ENCODE peak calls at places on chromosomes 4 and X, in five cellular contexts. One of them, this sample, is unnamed.
A peak's percentile ranks its signal among the peaks of the same experiment; 100 is the strongest.

GRCh38 chrX:13212191-13212651 is 107.6 kb downstream of the ATXN3L start:
- DNase-seq in psoas muscle: no peak
- DNase-seq in fibroblast of lung: no peak
- DNase-seq in aorta: no peak
- DNase-seq in hepatocyte: no peak
- DNase-seq in this sample: no peak

GRCh38 chr4:2366252-2367192 is 51.9 kb downstream of the ZFYVE28 start:
- DNase-seq in psoas muscle: no peak
- DNase-seq in fibroblast of lung: no peak
- DNase-seq in aorta: peak; percentile 73
- DNase-seq in hepatocyte: no peak
- DNase-seq in this sample: no peak

GRCh38 chrX:47093248-47093647 is 15.0 kb downstream of the RGN start:
- DNase-seq in psoas muscle: no peak
- DNase-seq in fibroblast of lung: peak; percentile 24
- DNase-seq in aorta: no peak
- DNase-seq in hepatocyte: peak; percentile 50
- DNase-seq in this sample: no peak

GRCh38 chrX:29478336-29479069 is 736.9 kb upstream of the MAGEB2 start:
- DNase-seq in psoas muscle: no peak
- DNase-seq in fibroblast of lung: peak; percentile 13
- DNase-seq in aorta: no peak
- DNase-seq in hepatocyte: peak; percentile 54
- DNase-seq in this sample: no peak

GRCh38 chr4:133137571-133137970 is 11.5 kb upstream of the PCDH10 start:
- DNase-seq in psoas muscle: no peak
- DNase-seq in fibroblast of lung: no peak
- DNase-seq in aorta: no peak
- DNase-seq in hepatocyte: no peak
- DNase-seq in this sample: no peak

GRCh38 chr4:151688003-151688784 is 72.6 kb downstream of the GATB start:
- DNase-seq in psoas muscle: no peak
- DNase-seq in fibroblast of lung: peak; percentile 65
- DNase-seq in aorta: no peak
- DNase-seq in hepatocyte: no peak
- DNase-seq in this sample: no peak

GRCh38 chr4:32462944-32463343 is 1742.8 kb downstream of the PCDH7 start:
- DNase-seq in psoas muscle: no peak
- DNase-seq in fibroblast of lung: peak; percentile 1
- DNase-seq in aorta: no peak
- DNase-seq in hepatocyte: no peak
- DNase-seq in this sample: no peak

GRCh38 chr4:2537011-2537830 is 774 bp downstream of the FAM193A start:
- DNase-seq in psoas muscle: peak; percentile 78
- DNase-seq in fibroblast of lung: peak; percentile 48
- DNase-seq in aorta: peak; percentile 84
- DNase-seq in hepatocyte: peak; percentile 82
- DNase-seq in this sample: no peak

GRCh38 chr4:69822198-69822597 is 37.7 kb downstream of the SULT1E1 start:
- DNase-seq in psoas muscle: no peak
- DNase-seq in fibroblast of lung: no peak
- DNase-seq in aorta: no peak
- DNase-seq in hepatocyte: no peak
- DNase-seq in this sample: no peak

GRCh38 chr4:64465263-64465662 is 56.0 kb upstream of the TECRL start:
- DNase-seq in psoas muscle: no peak
- DNase-seq in fibroblast of lung: no peak
- DNase-seq in aorta: no peak
- DNase-seq in hepatocyte: no peak
- DNase-seq in this sample: no peak

GRCh38 chrX:42678133-42678532 is 99.8 kb downstream of the PPP1R2C start:
- DNase-seq in psoas muscle: no peak
- DNase-seq in fibroblast of lung: peak; percentile 6
- DNase-seq in aorta: no peak
- DNase-seq in hepatocyte: peak; percentile 7
- DNase-seq in this sample: no peak

GRCh38 chr4:20992002-20992401 is 291.7 kb downstream of the PACRGL start:
- DNase-seq in psoas muscle: no peak
- DNase-seq in fibroblast of lung: no peak
- DNase-seq in aorta: no peak
- DNase-seq in hepatocyte: no peak
- DNase-seq in this sample: no peak

GRCh38 chrX:555589-556220 is 74.9 kb upstream of the SHOX start:
- DNase-seq in psoas muscle: no peak
- DNase-seq in fibroblast of lung: no peak
- DNase-seq in aorta: no peak
- DNase-seq in hepatocyte: no peak
- DNase-seq in this sample: no peak

GRCh38 chrX:18010251-18010650 is 149.2 kb upstream of the RAI2 start:
- DNase-seq in psoas muscle: no peak
- DNase-seq in fibroblast of lung: no peak
- DNase-seq in aorta: no peak
- DNase-seq in hepatocyte: peak; percentile 6
- DNase-seq in this sample: no peak

GRCh38 chr4:22238742-22239141 is 277.1 kb downstream of the ADGRA3 start:
- DNase-seq in psoas muscle: no peak
- DNase-seq in fibroblast of lung: no peak
- DNase-seq in aorta: no peak
- DNase-seq in hepatocyte: peak; percentile 46
- DNase-seq in this sample: no peak

GRCh38 chrX:114800719-114801118 is 216.7 kb downstream of the IL13RA2 start:
- DNase-seq in psoas muscle: no peak
- DNase-seq in fibroblast of lung: peak; percentile 15
- DNase-seq in aorta: no peak
- DNase-seq in hepatocyte: no peak
- DNase-seq in this sample: no peak

GRCh38 chr4:143346208-143346607 is 9.5 kb downstream of the GAB1 start:
- DNase-seq in psoas muscle: no peak
- DNase-seq in fibroblast of lung: no peak
- DNase-seq in aorta: no peak
- DNase-seq in hepatocyte: peak; percentile 47
- DNase-seq in this sample: no peak

GRCh38 chr4:71830497-71831178 is 46.8 kb upstream of the GC start:
- DNase-seq in psoas muscle: no peak
- DNase-seq in fibroblast of lung: no peak
- DNase-seq in aorta: no peak
- DNase-seq in hepatocyte: no peak
- DNase-seq in this sample: no peak

GRCh38 chr4:71827811-71828210 is 43.9 kb upstream of the GC start:
- DNase-seq in psoas muscle: no peak
- DNase-seq in fibroblast of lung: no peak
- DNase-seq in aorta: no peak
- DNase-seq in hepatocyte: no peak
- DNase-seq in this sample: no peak

GRCh38 chr4:71832049-71832448 is 48.2 kb upstream of the GC start:
- DNase-seq in psoas muscle: no peak
- DNase-seq in fibroblast of lung: no peak
- DNase-seq in aorta: no peak
- DNase-seq in hepatocyte: no peak
- DNase-seq in this sample: no peak

GRCh38 chr4:71828450-71828849 is 44.6 kb upstream of the GC start:
- DNase-seq in psoas muscle: no peak
- DNase-seq in fibroblast of lung: no peak
- DNase-seq in aorta: no peak
- DNase-seq in hepatocyte: no peak
- DNase-seq in this sample: no peak

DNA sequence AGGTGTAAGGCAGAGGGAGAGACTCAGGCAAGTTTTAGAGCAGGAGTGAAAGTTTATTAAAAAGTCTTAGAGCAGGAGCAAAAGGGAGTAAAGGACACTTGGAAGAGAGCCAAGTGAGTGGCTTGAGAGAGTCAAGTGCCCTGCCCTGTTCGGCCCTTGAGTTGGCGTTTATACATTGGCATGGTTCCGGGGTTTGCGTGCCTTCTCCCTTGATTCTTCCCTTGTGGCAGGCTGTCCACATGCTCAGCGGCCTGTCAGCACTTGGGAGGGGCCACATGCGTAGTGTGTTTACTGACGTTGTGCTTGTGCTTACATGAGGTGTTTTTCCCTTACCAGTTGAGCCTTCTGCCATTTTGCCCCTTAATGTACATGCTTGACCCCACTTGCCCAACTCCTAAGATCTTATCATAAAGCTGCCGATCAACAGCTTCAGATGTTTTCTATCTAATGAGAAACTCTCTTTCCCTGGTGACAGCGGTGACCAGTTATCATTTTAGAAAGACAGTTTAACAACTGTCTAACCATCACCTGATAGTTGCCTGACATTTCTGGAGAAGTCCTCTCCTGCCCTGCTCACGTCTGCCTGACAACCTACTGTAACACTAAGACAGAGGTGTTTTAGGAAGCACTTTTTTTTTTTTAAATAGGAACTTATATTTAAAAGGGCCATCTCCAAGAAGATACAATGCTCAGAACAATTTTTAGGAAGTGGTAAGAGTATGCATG is 49.5 kb upstream of the GC start:
- DNase-seq in psoas muscle: no peak
- DNase-seq in fibroblast of lung: no peak
- DNase-seq in aorta: no peak
- DNase-seq in hepatocyte: no peak
- DNase-seq in this sample: no peak
- H3K27ac ChIP-seq in psoas muscle: no peak overlapping the region
- H3K27ac ChIP-seq in fibroblast of lung: no peak overlapping the region
- H3K27ac ChIP-seq in aorta: no peak overlapping the region
- H3K27ac ChIP-seq in hepatocyte: no peak overlapping the region
- H3K27ac ChIP-seq in this sample: no peak overlapping the region

DNA sequence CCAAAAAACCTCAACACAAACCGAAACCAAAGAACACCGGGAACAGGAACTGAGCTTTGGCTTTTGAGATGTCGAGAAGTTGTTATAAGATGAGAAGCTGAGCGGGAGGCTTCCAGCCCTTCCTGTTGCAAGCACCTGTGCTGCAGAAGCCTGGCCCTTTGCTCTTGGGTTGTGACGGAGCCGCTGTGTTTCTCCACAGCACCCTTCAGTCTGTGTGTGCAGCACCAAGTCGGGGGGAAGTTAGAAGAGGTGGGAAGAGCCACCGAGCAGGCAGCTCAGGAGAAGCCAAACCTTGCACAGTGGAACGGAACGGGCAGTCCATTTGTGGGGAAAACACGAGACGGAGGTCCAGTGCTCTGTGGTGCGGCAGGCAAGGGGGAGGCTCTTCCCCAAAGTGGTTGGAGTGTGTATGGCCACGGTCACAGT is 123.5 kb downstream of the STOX2 start:
- DNase-seq in psoas muscle: no peak
- DNase-seq in fibroblast of lung: no peak
- DNase-seq in aorta: no peak
- DNase-seq in hepatocyte: no peak
- DNase-seq in this sample: no peak
- H3K4me3 ChIP-seq in psoas muscle: peak overlapping the region; percentile 12
- H3K4me3 ChIP-seq in fibroblast of lung: peak overlapping the region; percentile 61
- H3K4me3 ChIP-seq in aorta: no peak overlapping the region
- H3K4me3 ChIP-seq in hepatocyte: no peak overlapping the region
- H3K4me3 ChIP-seq in this sample: peak overlapping the region; percentile 48

GRCh38 chrX:11371106-11371505 is 77.9 kb downstream of the AMELX start:
- DNase-seq in psoas muscle: no peak
- DNase-seq in fibroblast of lung: no peak
- DNase-seq in aorta: no peak
- DNase-seq in hepatocyte: no peak
- DNase-seq in this sample: no peak

GRCh38 chrX:11375614-11376119 is 82.5 kb downstream of the AMELX start:
- DNase-seq in psoas muscle: no peak
- DNase-seq in fibroblast of lung: no peak
- DNase-seq in aorta: no peak
- DNase-seq in hepatocyte: peak; percentile 14
- DNase-seq in this sample: no peak

GRCh38 chrX:11380187-11380586 is 87.0 kb downstream of the AMELX start:
- DNase-seq in psoas muscle: no peak
- DNase-seq in fibroblast of lung: no peak
- DNase-seq in aorta: no peak
- DNase-seq in hepatocyte: no peak
- DNase-seq in this sample: no peak

GRCh38 chrX:11374570-11374969 is 81.4 kb downstream of the AMELX start:
- DNase-seq in psoas muscle: no peak
- DNase-seq in fibroblast of lung: no peak
- DNase-seq in aorta: no peak
- DNase-seq in hepatocyte: no peak
- DNase-seq in this sample: no peak

DNA sequence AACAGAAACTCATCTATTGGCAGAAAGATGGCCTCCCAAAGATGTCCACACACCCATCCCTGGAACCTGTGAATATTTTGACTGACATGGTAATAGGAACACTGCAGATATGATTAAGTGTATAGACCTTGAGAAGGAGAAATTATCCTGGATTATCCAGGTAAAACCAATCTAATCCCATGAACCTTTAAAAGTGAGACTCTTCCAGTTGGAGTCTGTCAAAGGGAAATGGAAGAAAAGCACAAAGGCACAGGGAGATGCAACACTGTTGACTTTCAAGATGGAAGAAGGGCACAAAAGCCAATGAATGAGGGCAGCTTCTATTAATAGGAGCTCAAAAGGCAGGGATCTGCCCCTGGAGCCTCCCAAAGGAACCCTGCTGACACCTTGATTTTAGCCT is 83.0 kb downstream of the AMELX start:
- DNase-seq in psoas muscle: no peak
- DNase-seq in fibroblast of lung: no peak
- DNase-seq in aorta: no peak
- DNase-seq in hepatocyte: no peak
- DNase-seq in this sample: no peak
- H3K27ac ChIP-seq in psoas muscle: no peak overlapping the region
- H3K27ac ChIP-seq in fibroblast of lung: no peak overlapping the region
- H3K27ac ChIP-seq in aorta: no peak overlapping the region
- H3K27ac ChIP-seq in hepatocyte: no peak overlapping the region
- H3K27ac ChIP-seq in this sample: no peak overlapping the region

GRCh38 chrX:134025986-134026731 is 40.8 kb upstream of the GPC3 start:
- DNase-seq in psoas muscle: no peak
- DNase-seq in fibroblast of lung: no peak
- DNase-seq in aorta: no peak
- DNase-seq in hepatocyte: no peak
- DNase-seq in this sample: no peak
- H3K4me3 ChIP-seq in psoas muscle: peak overlapping the region; percentile 41
- H3K4me3 ChIP-seq in fibroblast of lung: peak overlapping the region; percentile 42
- H3K4me3 ChIP-seq in aorta: no peak overlapping the region
- H3K4me3 ChIP-seq in hepatocyte: no peak overlapping the region
- H3K4me3 ChIP-seq in this sample: peak overlapping the region; percentile 7

GRCh38 chrX:77528034-77528433 is 80.8 kb downstream of the FGF16 start:
- DNase-seq in psoas muscle: no peak
- DNase-seq in fibroblast of lung: no peak
- DNase-seq in aorta: peak; percentile 28
- DNase-seq in hepatocyte: no peak
- DNase-seq in this sample: no peak
- H3K27ac ChIP-seq in psoas muscle: no peak overlapping the region
- H3K27ac ChIP-seq in fibroblast of lung: no peak overlapping the region
- H3K27ac ChIP-seq in aorta: no peak overlapping the region
- H3K27ac ChIP-seq in hepatocyte: no peak overlapping the region
- H3K27ac ChIP-seq in this sample: no peak overlapping the region

DNA sequence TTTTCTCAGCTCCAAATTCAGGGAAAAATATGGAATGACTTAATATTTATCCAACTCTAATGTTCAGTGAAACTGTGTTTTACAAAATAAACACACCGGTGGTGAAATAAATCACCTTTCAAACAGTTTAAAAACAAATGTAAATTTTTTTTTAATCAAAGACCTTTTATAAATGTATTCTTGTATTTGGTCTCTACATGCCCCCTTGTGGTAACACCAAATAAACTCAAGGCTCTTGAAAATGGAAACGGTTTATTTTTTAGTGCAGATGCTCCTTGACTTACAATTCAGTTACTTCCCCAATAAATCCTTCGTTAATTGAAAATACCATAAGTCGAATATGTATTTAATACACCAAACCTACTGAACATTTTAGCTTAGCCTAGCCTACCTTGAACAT is 45.9 kb upstream of the ITM2A start:
- DNase-seq in psoas muscle: no peak
- DNase-seq in fibroblast of lung: no peak
- DNase-seq in aorta: no peak
- DNase-seq in hepatocyte: peak; percentile 9
- DNase-seq in this sample: no peak
- H3K4me3 ChIP-seq in psoas muscle: peak overlapping the region; percentile 45
- H3K4me3 ChIP-seq in fibroblast of lung: no peak overlapping the region
- H3K4me3 ChIP-seq in aorta: no peak overlapping the region
- H3K4me3 ChIP-seq in hepatocyte: no peak overlapping the region
- H3K4me3 ChIP-seq in this sample: peak overlapping the region; percentile 44

This sample was measured in esophagus squamous epithelium.